ENCODE peak calls at places on chromosomes 2 and 18, in six cellular contexts. One of them, this sample, is unnamed.

GRCh38 chr18:59801576-59801975 is 98.2 kb upstream of the PMAIP1 start:
- DNase-seq in hypothalamus: no peak
- DNase-seq in stomach: no peak
- DNase-seq in fibroblast of pulmonary artery: no peak
- DNase-seq in HCT116: no peak
- DNase-seq in upper lobe of right lung: no peak
- DNase-seq in this sample: no peak

GRCh38 chr2:238098854-238099708 is 1.1 kb upstream of the ESPNL start:
- DNase-seq in upper lobe of right lung: peak
- DNase-seq in fibroblast of pulmonary artery: no peak
- DNase-seq in hypothalamus: no peak
- DNase-seq in stomach: peak
- DNase-seq in HCT116: no peak
- DNase-seq in this sample: no peak

GRCh38 chr2:5970347-5970746 is 278.2 kb downstream of the SOX11 start:
- DNase-seq in HCT116: no peak
- DNase-seq in stomach: no peak
- DNase-seq in upper lobe of right lung: no peak
- DNase-seq in hypothalamus: no peak
- DNase-seq in fibroblast of pulmonary artery: no peak
- DNase-seq in this sample: no peak

GRCh38 chr2:81670885-81671284 is 1366.3 kb upstream of the LRRTM1 start:
- DNase-seq in stomach: no peak
- DNase-seq in hypothalamus: no peak
- DNase-seq in HCT116: no peak
- DNase-seq in fibroblast of pulmonary artery: no peak
- DNase-seq in upper lobe of right lung: no peak
- DNase-seq in this sample: no peak

GRCh38 chr2:224162122-224162521 is 123.0 kb upstream of the SERPINE2 start:
- DNase-seq in upper lobe of right lung: no peak
- DNase-seq in fibroblast of pulmonary artery: peak
- DNase-seq in HCT116: no peak
- DNase-seq in stomach: no peak
- DNase-seq in hypothalamus: no peak
- DNase-seq in this sample: no peak

GRCh38 chr2:218370410-218371063 is 11.5 kb upstream of the SLC11A1 start:
- DNase-seq in hypothalamus: peak
- DNase-seq in stomach: peak
- DNase-seq in upper lobe of right lung: peak
- DNase-seq in fibroblast of pulmonary artery: peak
- DNase-seq in HCT116: no peak
- DNase-seq in this sample: no peak

GRCh38 chr2:45765847-45766254 is 114.4 kb downstream of the PRKCE start:
- DNase-seq in upper lobe of right lung: no peak
- DNase-seq in hypothalamus: no peak
- DNase-seq in HCT116: no peak
- DNase-seq in stomach: peak
- DNase-seq in fibroblast of pulmonary artery: peak
- DNase-seq in this sample: no peak

GRCh38 chr2:70596739-70597138 is 43.1 kb upstream of the TGFA start:
- DNase-seq in upper lobe of right lung: no peak
- DNase-seq in stomach: no peak
- DNase-seq in HCT116: peak
- DNase-seq in hypothalamus: no peak
- DNase-seq in fibroblast of pulmonary artery: no peak
- DNase-seq in this sample: no peak

GRCh38 chr2:119674711-119675500 is 4.1 kb upstream of the TMEM177 start:
- DNase-seq in stomach: no peak
- DNase-seq in upper lobe of right lung: no peak
- DNase-seq in hypothalamus: no peak
- DNase-seq in HCT116: no peak
- DNase-seq in fibroblast of pulmonary artery: no peak
- DNase-seq in this sample: peak

GRCh38 chr18:53629356-53629755 is 595.1 kb downstream of the MBD2 start:
- DNase-seq in fibroblast of pulmonary artery: no peak
- DNase-seq in upper lobe of right lung: no peak
- DNase-seq in hypothalamus: no peak
- DNase-seq in HCT116: no peak
- DNase-seq in stomach: no peak
- DNase-seq in this sample: no peak

GRCh38 chr2:149038442-149039212 is at the start of gene LYPD6B:
- DNase-seq in HCT116: no peak
- DNase-seq in fibroblast of pulmonary artery: no peak
- DNase-seq in hypothalamus: no peak
- DNase-seq in upper lobe of right lung: peak
- DNase-seq in stomach: peak
- DNase-seq in this sample: peak

GRCh38 chr18:77608807-77609206 is 359.2 kb downstream of the GALR1 start:
- DNase-seq in hypothalamus: no peak
- DNase-seq in fibroblast of pulmonary artery: no peak
- DNase-seq in HCT116: no peak
- DNase-seq in stomach: no peak
- DNase-seq in upper lobe of right lung: no peak
- DNase-seq in this sample: no peak

GRCh38 chr2:10762651-10763460 is 41.4 kb downstream of the ATP6V1C2 start:
- DNase-seq in hypothalamus: no peak
- DNase-seq in stomach: no peak
- DNase-seq in HCT116: peak
- DNase-seq in fibroblast of pulmonary artery: peak
- DNase-seq in upper lobe of right lung: no peak
- DNase-seq in this sample: no peak

GRCh38 chr2:231627384-231628156 is 34.9 kb downstream of the TEX44 start:
- DNase-seq in stomach: no peak
- DNase-seq in upper lobe of right lung: no peak
- DNase-seq in fibroblast of pulmonary artery: peak
- DNase-seq in hypothalamus: no peak
- DNase-seq in HCT116: no peak
- DNase-seq in this sample: no peak

GRCh38 chr2:20592106-20593071 is 58.5 kb downstream of the HS1BP3 start:
- DNase-seq in fibroblast of pulmonary artery: no peak
- DNase-seq in hypothalamus: no peak
- DNase-seq in upper lobe of right lung: peak
- DNase-seq in HCT116: no peak
- DNase-seq in stomach: peak
- DNase-seq in this sample: no peak

GRCh38 chr18:45320724-45321123 is 294.6 kb upstream of the SLC14A2 start:
- DNase-seq in fibroblast of pulmonary artery: no peak
- DNase-seq in hypothalamus: no peak
- DNase-seq in stomach: no peak
- DNase-seq in HCT116: no peak
- DNase-seq in upper lobe of right lung: no peak
- DNase-seq in this sample: no peak

GRCh38 chr2:46824611-46825010 is 91.0 kb downstream of the MCFD2 start:
- DNase-seq in upper lobe of right lung: no peak
- DNase-seq in fibroblast of pulmonary artery: peak
- DNase-seq in hypothalamus: no peak
- DNase-seq in stomach: no peak
- DNase-seq in HCT116: no peak
- DNase-seq in this sample: no peak

GRCh38 chr2:171598713-171599319 is 76.5 kb downstream of the CYBRD1 start:
- DNase-seq in HCT116: peak
- DNase-seq in fibroblast of pulmonary artery: peak
- DNase-seq in stomach: peak
- DNase-seq in hypothalamus: peak
- DNase-seq in upper lobe of right lung: no peak
- DNase-seq in this sample: peak

GRCh38 chr2:11778923-11779757 is 32.7 kb downstream of the LPIN1 start:
- DNase-seq in HCT116: peak
- DNase-seq in upper lobe of right lung: peak
- DNase-seq in hypothalamus: peak
- DNase-seq in stomach: peak
- DNase-seq in fibroblast of pulmonary artery: peak
- DNase-seq in this sample: peak

GRCh38 chr2:170840717-170841210 is 24.1 kb downstream of the GAD1 start:
- DNase-seq in HCT116: no peak
- DNase-seq in stomach: no peak
- DNase-seq in hypothalamus: no peak
- DNase-seq in fibroblast of pulmonary artery: no peak
- DNase-seq in upper lobe of right lung: no peak
- DNase-seq in this sample: no peak

GRCh38 chr2:205041472-205042130 is 496.3 kb downstream of the PARD3B start:
- DNase-seq in HCT116: no peak
- DNase-seq in stomach: no peak
- DNase-seq in fibroblast of pulmonary artery: no peak
- DNase-seq in upper lobe of right lung: no peak
- DNase-seq in hypothalamus: no peak
- DNase-seq in this sample: no peak